ENCODE peak calls at places on chromosomes 1 and 21, in seven cellular contexts. Q, K, B, A, L, O and U are unnamed samples.

GRCh38 chr1:165397945-165398344 is 41.4 kb upstream of the LMX1A start:
- DNase-seq in Q (peak), O (no peak), B (peak), A (no peak), K (peak), L (no peak), U (peak)

GRCh38 chr1:223052931-223053330 is 90.1 kb downstream of the TLR5 start:
- DNase-seq in Q (no peak), A (no peak), O (peak), B (peak), K (no peak), L (no peak), U (no peak)

GRCh38 chr1:150973258-150973825 is 1.3 kb downstream of the CERS2 start:
- DNase-seq in B (no peak), L (no peak), O (no peak), K (no peak), A (peak), Q (no peak), U (no peak)

GRCh38 chr21:41164981-41165650 is 2.8 kb upstream of the BACE2 start:
- DNase-seq in L (peak), O (peak), Q (no peak), A (no peak), K (peak), B (peak), U (no peak)

GRCh38 chr1:247118946-247119446 is 14.8 kb upstream of the ZNF669 start:
- DNase-seq in A (peak), K (no peak), B (peak), O (no peak), L (no peak), Q (peak), U (peak)

GRCh38 chr21:34126269-34126668 is 52.9 kb downstream of the MRPS6 start:
- DNase-seq in B (peak), K (no peak), A (no peak), O (peak), Q (peak), L (no peak), U (peak)

GRCh38 chr1:236058141-236058626 is 6.7 kb downstream of the NID1 start:
- DNase-seq in O (peak), A (no peak), B (peak), Q (peak), L (no peak), K (no peak), U (peak)

GRCh38 chr1:18582890-18583289 is 47.8 kb upstream of the PAX7 start:
- DNase-seq in B (no peak), L (no peak), A (no peak), K (no peak), Q (no peak), O (no peak), U (no peak)

GRCh38 chr1:172287207-172287606 is 133.3 kb upstream of the C1orf105 start:
- DNase-seq in A (no peak), L (no peak), B (peak), K (peak), Q (peak), O (peak), U (peak)

GRCh38 chr1:222769181-222769580 is 32.2 kb downstream of the FAM177B start:
- DNase-seq in O (no peak), B (no peak), Q (no peak), A (no peak), K (no peak), L (no peak), U (no peak)

GRCh38 chr1:86507935-86508582 is 38.8 kb upstream of the CLCA4 start:
- DNase-seq in K (no peak), B (peak), Q (peak), L (no peak), O (no peak), A (peak), U (peak)

GRCh38 chr1:201024251-201024998 is 911 bp upstream of the KIF21B start:
- DNase-seq in K (no peak), B (no peak), Q (no peak), O (no peak), A (peak), L (no peak), U (no peak)

GRCh38 chr1:94579876-94580294 is 38.3 kb upstream of the F3 start:
- DNase-seq in B (peak), A (no peak), Q (peak), O (peak), L (no peak), K (no peak), U (peak)

DNA sequence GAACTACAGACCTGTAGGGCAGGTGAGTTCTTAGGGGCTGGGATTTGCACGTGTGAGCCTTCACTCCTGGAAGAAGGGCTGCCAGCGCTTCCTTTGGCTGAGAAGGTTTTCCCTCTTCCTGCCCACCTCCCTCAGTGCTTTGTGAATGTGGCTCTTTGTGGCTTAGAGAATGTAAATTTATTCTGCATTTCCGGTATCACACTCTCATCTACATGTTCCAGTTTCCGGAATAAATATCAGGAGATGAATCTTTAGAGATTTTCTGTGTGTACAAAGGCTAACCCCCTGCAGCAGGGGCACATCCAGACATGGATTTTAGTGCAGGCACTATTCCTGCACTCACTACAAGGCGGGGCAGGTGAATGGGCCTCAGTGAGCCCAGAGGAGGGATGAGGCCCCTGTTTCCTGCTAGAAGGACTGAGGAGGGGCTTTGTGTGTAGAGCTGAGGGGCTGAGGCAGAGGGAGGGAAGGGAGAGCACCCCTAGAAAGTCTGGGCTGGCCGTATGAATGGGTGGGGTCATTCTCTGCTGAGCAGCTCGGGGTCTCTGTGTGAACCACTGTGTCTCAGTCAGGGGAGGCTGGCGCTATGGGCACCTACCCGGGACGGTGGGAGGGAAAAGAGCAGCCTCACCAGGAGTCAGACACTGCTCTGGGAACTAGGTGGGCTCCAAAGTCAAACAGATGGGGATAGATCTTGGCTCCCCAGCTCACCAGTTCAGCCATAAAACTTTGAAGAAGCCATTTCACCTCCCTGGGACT is 207.5 kb downstream of the MATN1 start:
- DNase-seq in B (no peak), Q (no peak), K (no peak), O (no peak), A (no peak), L (no peak), U (no peak)
- TF ChIP-seq CTCF in B (no peak), Q (no peak), K (no peak), O (no peak), A (no peak), L (no peak), U (no peak)

GRCh38 chr1:112518186-112518585 is 9.4 kb downstream of the WNT2B start:
- DNase-seq in L (no peak), O (no peak), Q (no peak), A (no peak), B (no peak), K (no peak), U (no peak)
- TF ChIP-seq CTCF in L (no peak), O (no peak), Q (no peak), A (no peak), B (no peak), K (no peak), U (no peak)

GRCh38 chr1:232602622-232603021 is 27.3 kb downstream of the SIPA1L2 start:
- DNase-seq in A (no peak), K (no peak), O (no peak), L (no peak), Q (no peak), B (no peak), U (no peak)
- TF ChIP-seq CTCF in A (no peak), K (no peak), O (peak), L (no peak), Q (peak), B (no peak), U (peak)

GRCh38 chr1:31765041-31765467 is 914 bp upstream of the ADGRB2 start:
- DNase-seq in Q (no peak), K (peak), O (no peak), A (peak), B (no peak), L (no peak), U (no peak)
- TF ChIP-seq CTCF in Q (peak), K (no peak), O (peak), A (peak), B (peak), L (no peak), U (peak)

DNA sequence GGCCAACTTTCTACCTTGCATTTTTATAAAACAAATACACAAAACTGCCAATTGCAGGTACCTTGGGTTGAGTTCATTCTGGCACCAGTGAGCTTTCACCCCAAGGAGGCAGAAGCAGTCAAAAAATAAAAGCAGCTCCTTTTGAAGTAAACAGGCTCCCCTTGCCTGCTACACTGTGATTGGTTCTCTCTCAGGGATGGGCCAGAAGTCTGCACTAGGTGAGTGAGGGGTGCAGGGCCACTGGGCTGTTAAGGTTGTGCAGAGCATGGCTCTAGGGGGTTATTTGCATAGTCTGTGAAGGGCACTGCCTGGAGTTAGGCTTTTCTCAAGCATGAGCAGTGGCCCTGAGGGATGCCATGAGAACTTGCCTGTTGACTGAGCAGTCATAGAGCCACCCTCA is 39.1 kb downstream of the AKNAD1 start:
- DNase-seq in L (no peak), B (no peak), A (no peak), O (no peak), K (no peak), Q (no peak), U (no peak)
- TF ChIP-seq CTCF in L (no peak), B (no peak), A (no peak), O (peak), K (no peak), Q (no peak), U (no peak)

DNA sequence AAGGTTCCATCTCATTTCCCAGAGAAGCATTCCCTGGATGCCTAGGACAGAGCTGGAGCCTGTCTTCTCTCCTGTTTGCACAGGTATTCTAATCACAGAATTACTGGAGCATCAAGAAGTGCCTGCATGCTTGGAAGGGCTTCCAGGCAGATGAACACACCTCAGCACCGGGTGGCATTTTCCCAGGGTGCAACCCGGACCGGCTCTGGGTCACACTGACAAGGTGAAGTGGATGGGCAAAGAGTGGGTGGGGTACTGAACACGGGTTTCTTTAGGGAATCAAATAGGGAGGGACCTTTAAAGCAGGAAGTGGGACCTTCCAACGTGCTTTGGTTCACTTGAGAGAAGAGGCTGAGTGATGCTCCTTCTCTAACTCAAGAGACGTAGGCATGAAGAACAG is 7.1 kb upstream of the PEF1 start:
- DNase-seq in L (no peak), B (no peak), A (no peak), K (no peak), Q (no peak), O (no peak), U (no peak)
- TF ChIP-seq CTCF in L (no peak), B (no peak), A (no peak), K (no peak), Q (no peak), O (no peak), U (no peak)

DNA sequence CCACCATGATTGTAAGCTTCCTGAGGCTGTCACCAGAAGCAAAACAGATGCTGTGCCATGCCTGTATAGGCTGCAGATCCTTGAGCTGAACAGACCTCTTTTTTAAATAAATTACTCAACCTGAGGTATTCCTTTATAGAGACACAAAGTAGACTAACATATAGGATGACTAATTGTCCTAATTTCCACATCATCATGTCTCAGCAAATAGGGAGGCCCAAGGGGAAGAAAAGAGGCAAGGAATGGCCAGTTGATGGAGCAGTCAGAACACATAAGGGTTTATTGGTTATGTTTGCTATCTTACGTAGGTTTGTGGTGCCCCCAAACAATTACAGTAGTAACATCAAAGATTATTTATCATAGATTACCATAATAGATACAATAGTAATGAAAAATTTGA is 126.2 kb downstream of the RASAL2 start:
- DNase-seq in L (no peak), Q (no peak), O (peak), B (no peak), K (no peak), A (no peak), U (peak)
- TF ChIP-seq CTCF in L (no peak), Q (no peak), O (peak), B (no peak), K (no peak), A (no peak), U (no peak)